ENCODE peak calls at places on chromosomes 3 and 15, in five cellular contexts. T is colonic mucosa, R is neural progenitor cell, F is epithelial cell of esophagus, N is A549. G is an unnamed sample.

GRCh38 chr3:118628704-118629341 is 405.8 kb downstream of the IGSF11 start:
- DNase-seq in T (peak), F (peak), N (peak), R (peak), G (peak)

GRCh38 chr3:2985479-2985878 is 124.7 kb downstream of the IL5RA start:
- DNase-seq in N (no peak), T (no peak), R (no peak), F (no peak), G (no peak)

GRCh38 chr15:101014276-101014675 is 95.1 kb downstream of the LRRK1 start:
- DNase-seq in R (no peak), T (peak), N (no peak), F (no peak), G (no peak)

GRCh38 chr15:40333922-40334492 is 6.7 kb downstream of the CCDC9B start:
- DNase-seq in N (no peak), R (no peak), T (peak), F (peak), G (no peak)

GRCh38 chr3:190728574-190729246 is 133.8 kb downstream of the GMNC start:
- DNase-seq in F (peak), R (no peak), N (peak), T (no peak), G (peak)

GRCh38 chr15:56715220-56715619 is 18.1 kb downstream of the ZNF280D start:
- DNase-seq in F (no peak), N (no peak), T (no peak), R (no peak), G (no peak)

GRCh38 chr3:159765025-159765859 is 223.4 kb upstream of the IL12A start:
- DNase-seq in F (peak), R (peak), T (peak), N (peak), G (peak)

GRCh38 chr3:133944641-133945441 is 49.2 kb upstream of the RAB6B start:
- DNase-seq in T (no peak), N (no peak), R (no peak), F (peak), G (peak)

GRCh38 chr3:14203521-14204079 is 25.0 kb downstream of the LSM3 start:
- DNase-seq in T (peak), N (peak), R (peak), F (peak), G (peak)

GRCh38 chr15:76756371-76756770 is 148.8 kb downstream of the SCAPER start:
- DNase-seq in N (no peak), F (no peak), R (no peak), T (no peak), G (no peak)

GRCh38 chr3:50299929-50300680 is 900 bp upstream of the HYAL3 start:
- DNase-seq in R (no peak), F (peak), N (no peak), T (peak), G (no peak)

GRCh38 chr15:83654379-83655236 is 685 bp downstream of the ADAMTSL3 start:
- DNase-seq in N (no peak), F (no peak), R (peak), T (no peak), G (peak)
- TF ChIP-seq CTCF in N (no peak), F (no peak), R (peak), T (no peak), G (no peak)

DNA sequence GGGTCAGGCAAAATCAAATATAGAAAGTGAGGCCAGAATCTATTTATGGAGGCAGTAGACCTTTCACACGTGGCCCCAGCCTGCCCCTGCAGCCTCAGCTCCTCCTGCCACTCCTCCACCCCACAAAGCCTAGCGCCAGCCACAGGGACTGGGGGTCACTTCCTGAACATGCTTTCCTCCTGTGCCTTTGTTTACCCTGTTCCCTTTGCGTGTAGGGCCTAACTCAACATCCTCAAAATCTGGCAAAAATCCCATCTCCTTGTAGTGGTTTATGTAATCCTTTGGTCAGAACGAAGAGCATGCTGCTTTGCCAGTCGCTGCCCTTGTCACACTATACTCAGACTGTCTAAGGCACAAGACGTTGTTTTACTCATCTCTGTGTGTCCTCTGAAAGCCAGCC is 39.6 kb downstream of the KBTBD12 start:
- DNase-seq in N (no peak), F (no peak), R (no peak), T (no peak), G (no peak)
- H3K4me3 ChIP-seq in N (no peak), F (no peak), R (no peak), T (no peak), G (no peak)

GRCh38 chr15:59746777-59747176 is 57.7 kb upstream of the BNIP2 start:
- DNase-seq in N (no peak), R (no peak), F (no peak), T (no peak), G (no peak)

GRCh38 chr15:59751552-59752413 is 62.7 kb upstream of the BNIP2 start:
- DNase-seq in T (no peak), F (peak), R (peak), N (peak), G (no peak)
- TF ChIP-seq CTCF in T (no peak), F (peak), R (peak), N (peak), G (peak)

GRCh38 chr3:117019082-117019713 is 309.6 kb downstream of the TUSC7 start:
- DNase-seq in R (peak), N (peak), F (peak), T (peak), G (peak)
- H3K4me3 ChIP-seq in R (no peak), N (no peak), F (no peak), T (no peak), G (no peak)

GRCh38 chr3:187679638-187680396 is 9.6 kb upstream of the SST start:
- DNase-seq in R (peak), T (peak), F (peak), N (peak), G (peak)
- TF ChIP-seq CTCF in R (peak), T (peak), F (peak), N (peak), G (peak)

DNA sequence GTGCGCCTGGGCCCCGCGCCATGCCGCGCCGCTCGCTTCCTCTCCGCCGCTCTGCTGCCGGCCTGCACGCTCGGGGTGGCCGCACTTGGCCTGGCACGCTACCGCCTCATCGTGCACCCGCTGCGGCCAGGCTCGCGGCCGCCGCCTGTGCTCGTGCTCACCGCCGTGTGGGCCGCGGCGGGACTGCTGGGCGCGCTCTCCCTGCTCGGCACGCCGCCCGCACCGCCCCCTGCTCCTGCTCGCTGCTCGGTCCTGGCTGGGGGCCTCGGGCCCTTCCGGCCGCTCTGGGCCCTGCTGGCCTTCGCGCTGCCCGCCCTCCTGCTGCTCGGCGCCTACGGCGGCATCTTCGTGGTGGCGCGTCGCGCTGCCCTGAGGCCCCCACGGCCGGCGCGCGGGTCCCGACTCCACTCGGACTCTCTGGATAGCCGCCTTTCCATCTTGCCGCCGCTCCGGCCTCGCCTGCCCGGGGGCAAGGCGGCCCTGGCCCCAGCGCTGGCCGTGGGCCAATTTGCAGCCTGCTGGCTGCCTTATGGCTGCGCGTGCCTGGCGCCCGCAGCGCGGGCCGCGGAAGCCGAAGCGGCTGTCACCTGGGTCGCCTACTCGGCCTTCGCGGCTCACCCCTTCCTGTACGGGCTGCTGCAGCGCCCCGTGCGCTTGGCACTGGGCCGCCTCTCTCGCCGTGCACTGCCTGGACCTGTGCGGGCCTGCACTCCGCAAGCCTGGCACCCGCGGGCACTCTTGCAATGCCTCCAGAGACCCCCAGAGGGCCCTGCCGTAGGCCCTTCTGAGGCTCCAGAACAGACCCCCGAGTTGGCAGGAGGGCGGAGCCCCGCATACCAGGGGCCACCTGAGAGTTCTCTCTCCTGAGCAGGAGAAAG is 951 bp downstream of the GPR62 start:
- DNase-seq in T (no peak), N (no peak), F (peak), R (peak), G (no peak)
- H3K4me3 ChIP-seq in T (peak), N (no peak), F (no peak), R (peak), G (no peak)

DNA sequence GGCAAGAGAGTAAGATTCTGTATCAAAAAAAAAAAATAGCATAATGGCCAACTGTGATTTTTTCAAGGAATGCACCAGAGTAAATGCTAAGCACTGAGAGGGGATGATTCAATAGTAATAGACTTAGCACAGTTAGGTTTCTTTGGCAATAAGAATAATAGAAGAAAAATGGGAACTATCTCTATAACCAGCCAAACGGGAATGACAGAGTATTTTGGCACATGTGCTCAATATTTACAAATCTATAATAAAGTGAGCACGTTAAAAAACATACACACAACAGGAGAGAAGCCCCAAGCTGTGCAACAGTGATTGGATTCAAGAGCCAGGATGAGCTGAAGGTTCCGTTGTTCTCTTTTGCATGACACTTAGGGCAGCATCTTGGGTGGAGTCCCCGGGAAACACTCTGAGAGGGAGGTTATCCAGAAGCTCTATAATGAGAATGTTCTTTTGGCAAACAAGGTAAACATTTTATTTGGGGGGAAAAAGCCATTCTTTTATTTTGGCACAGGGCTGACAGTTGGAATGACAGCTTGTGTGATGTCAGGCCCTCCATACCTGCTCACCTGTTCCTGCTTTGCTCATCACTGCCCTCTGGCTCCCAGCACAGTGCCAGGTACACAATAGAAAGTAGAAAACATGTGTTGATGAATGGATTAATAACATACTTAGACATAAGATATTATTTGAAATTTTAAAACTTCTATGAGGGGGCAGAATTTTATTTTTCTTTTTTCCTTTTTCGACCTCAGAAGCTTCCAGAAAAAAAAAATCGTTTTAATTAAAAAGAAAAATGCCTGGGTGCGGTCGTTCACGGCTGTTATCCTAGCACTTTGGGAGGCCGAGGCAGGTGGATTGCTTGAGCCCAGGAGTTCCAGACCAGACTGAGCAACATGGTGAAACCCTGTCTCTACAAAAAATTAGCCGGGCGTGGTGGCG is 44.0 kb upstream of the MUC4 start:
- DNase-seq in T (no peak), F (peak), N (no peak), R (no peak), G (peak)
- TF ChIP-seq CTCF in T (no peak), F (peak), N (no peak), R (no peak), G (peak)

DNA sequence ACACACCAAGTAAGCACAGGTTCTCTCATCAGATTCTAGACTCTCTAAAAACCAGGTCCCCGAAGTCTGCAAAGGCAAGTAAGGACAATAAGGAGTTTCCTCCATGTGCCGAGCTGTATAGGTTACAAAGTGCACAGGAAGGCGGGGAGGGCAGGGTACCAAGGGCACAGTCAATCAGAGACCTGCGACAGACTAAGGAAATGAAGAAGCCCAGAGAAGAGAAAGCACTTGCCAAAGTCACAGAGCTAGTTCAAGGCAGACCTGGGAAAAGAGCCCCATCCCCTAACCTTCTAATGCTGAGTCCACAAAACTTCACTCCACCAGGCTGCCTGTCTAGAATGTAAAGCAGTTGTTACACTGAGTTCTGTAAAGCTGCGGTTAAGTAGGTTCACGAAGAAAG is 1.7 kb downstream of the SEC13 start:
- DNase-seq in T (peak), F (no peak), R (no peak), N (no peak), G (no peak)
- H3K4me3 ChIP-seq in T (peak), F (peak), R (peak), N (no peak), G (peak)

G was measured in PC-3.